ENCODE peak calls at places on chromosome 22, in five cellular contexts. Q is A549, Y is K562, G is endothelial cell of umbilical vein, V is HepG2. C is an unnamed sample.

GRCh38 chr22:48635825-48636224 is 1191.8 kb downstream of the BRD1 start:
- DNase-seq in Q (no peak), Y (no peak), G (no peak), V (no peak), C (peak)

GRCh38 chr22:48919851-48920589 is 907.7 kb downstream of the BRD1 start:
- DNase-seq in Q (no peak), Y (no peak), G (no peak), V (no peak), C (no peak)

GRCh38 chr22:33873186-33873585 is 47.1 kb downstream of the LARGE1 start:
- DNase-seq in Q (no peak), Y (no peak), G (no peak), V (no peak), C (no peak)

GRCh38 chr22:48892571-48893287 is 934.9 kb downstream of the BRD1 start:
- DNase-seq in Q (no peak), Y (no peak), G (no peak), V (no peak), C (no peak)

GRCh38 chr22:30017375-30017774 is 62.9 kb upstream of the HORMAD2 start:
- DNase-seq in Q (no peak), Y (no peak), G (peak), V (no peak), C (no peak)

GRCh38 chr22:46165975-46166374 is 15.6 kb downstream of the PPARA start:
- DNase-seq in Q (no peak), Y (no peak), G (no peak), V (no peak), C (peak)

GRCh38 chr22:35777335-35777975 is 59.8 kb downstream of the APOL5 start:
- DNase-seq in Q (no peak), Y (no peak), G (peak), V (no peak), C (no peak)

GRCh38 chr22:46515208-46516111 is 22.0 kb downstream of the CELSR1 start:
- DNase-seq in Q (no peak), Y (no peak), G (no peak), V (no peak), C (no peak)

GRCh38 chr22:20316217-20316843 is 3.5 kb downstream of the DGCR6L start:
- DNase-seq in Q (no peak), Y (peak), G (no peak), V (no peak), C (no peak)

GRCh38 chr22:45997077-45997774 is 20.3 kb upstream of the WNT7B start:
- DNase-seq in Q (no peak), Y (no peak), G (peak), V (no peak), C (peak)

GRCh38 chr22:46145361-46145851 is 4.9 kb upstream of the PPARA start:
- DNase-seq in Q (no peak), Y (no peak), G (no peak), V (no peak), C (no peak)

GRCh38 chr22:50672471-50673230 is at the start of gene SHANK3:
- DNase-seq in Q (no peak), Y (peak), G (peak), V (no peak), C (no peak)

GRCh38 chr22:27317961-27318360 is 483.6 kb downstream of the MN1 start:
- DNase-seq in Q (no peak), Y (no peak), G (no peak), V (no peak), C (peak)

GRCh38 chr22:30538280-30538679 is 8.3 kb downstream of the SEC14L6 start:
- DNase-seq in Q (no peak), Y (no peak), G (no peak), V (no peak), C (no peak)

GRCh38 chr22:50523806-50524663 is 1.4 kb downstream of the SCO2 start:
- DNase-seq in Q (no peak), Y (no peak), G (no peak), V (no peak), C (no peak)

GRCh38 chr22:46971141-46971775 is 208.8 kb downstream of the TBC1D22A start:
- DNase-seq in Q (no peak), Y (no peak), G (peak), V (no peak), C (no peak)

GRCh38 chr22:43304831-43305230 is 38.3 kb downstream of the SCUBE1 start:
- DNase-seq in Q (no peak), Y (no peak), G (no peak), V (no peak), C (no peak)

GRCh38 chr22:43303166-43303565 is 40.0 kb downstream of the SCUBE1 start:
- DNase-seq in Q (no peak), Y (no peak), G (no peak), V (no peak), C (no peak)

GRCh38 chr22:43302462-43303109 is 40.6 kb downstream of the SCUBE1 start:
- DNase-seq in Q (no peak), Y (no peak), G (no peak), V (no peak), C (no peak)

GRCh38 chr22:43301866-43302265 is 41.3 kb downstream of the SCUBE1 start:
- DNase-seq in Q (no peak), Y (no peak), G (no peak), V (no peak), C (no peak)

DNA sequence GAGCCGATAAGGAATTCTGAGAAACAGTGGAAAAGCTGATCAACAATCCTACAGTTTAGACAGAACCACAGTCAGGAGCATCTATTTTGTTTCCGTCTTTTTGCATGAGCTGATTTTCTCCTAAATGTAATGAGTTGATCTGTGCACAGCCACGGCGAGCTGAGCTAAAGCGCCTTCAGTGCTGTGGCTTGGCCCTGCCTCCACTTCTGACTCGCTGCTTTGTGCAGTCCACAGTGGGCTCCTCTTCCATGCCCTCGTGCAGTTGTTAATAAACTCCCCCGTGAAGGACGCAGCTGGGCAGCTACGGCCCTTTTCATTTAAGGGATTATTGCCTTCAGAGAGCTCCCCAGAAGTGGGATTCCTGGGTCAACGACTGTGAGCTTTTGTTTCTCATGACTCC is 39.4 kb downstream of the SCUBE1 start:
- DNase-seq in Q (no peak), Y (no peak), G (no peak), V (no peak), C (no peak)
- H3K4me3 ChIP-seq in Q (no peak), Y (no peak), G (no peak), V (no peak), C (no peak)

GRCh38 chr22:24925586-24926427 is 20.7 kb downstream of the LHFPL7 start:
- DNase-seq in Q (no peak), Y (no peak), G (peak), V (no peak), C (no peak)
- TF ChIP-seq MYC in Q (no peak), Y (no peak), G (no peak), V (no peak), C (no peak)

GRCh38 chr22:32044477-32044876 is 1.4 kb downstream of the SLC5A1 start:
- DNase-seq in Q (no peak), Y (no peak), G (no peak), V (no peak), C (no peak)

GRCh38 chr22:32043391-32043790 is 330 bp downstream of the SLC5A1 start:
- DNase-seq in Q (no peak), Y (no peak), G (no peak), V (no peak), C (no peak)

GRCh38 chr22:32040324-32040904 is 2.6 kb upstream of the SLC5A1 start:
- DNase-seq in Q (no peak), Y (no peak), G (no peak), V (no peak), C (no peak)

GRCh38 chr22:32044913-32045312 is 1.9 kb downstream of the SLC5A1 start:
- DNase-seq in Q (no peak), Y (no peak), G (no peak), V (no peak), C (no peak)

DNA sequence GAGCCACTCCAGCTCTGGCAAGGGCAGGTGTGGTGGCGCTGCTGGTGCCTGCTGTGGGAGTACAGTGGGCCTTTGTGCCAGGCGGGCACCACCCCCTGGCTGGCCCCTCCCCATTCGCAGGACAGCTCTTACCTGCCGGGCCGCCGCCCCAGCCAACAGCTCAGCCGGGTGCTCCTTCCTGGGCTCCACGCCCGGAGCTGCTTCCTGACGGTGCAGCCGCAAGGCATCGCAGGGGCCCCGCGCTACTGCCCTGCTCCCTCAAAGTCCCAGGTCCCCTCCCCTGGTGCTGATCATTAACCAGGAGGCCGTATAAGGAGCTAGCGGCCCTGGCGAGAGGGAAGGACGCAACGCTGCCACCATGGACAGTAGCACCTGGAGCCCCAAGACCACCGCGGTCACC is at the start of gene SLC5A1:
- DNase-seq in Q (no peak), Y (no peak), G (no peak), V (no peak), C (no peak)
- TF ChIP-seq MAX in Q (no peak), Y (no peak), G (no peak), V (no peak), C (no peak)

DNA sequence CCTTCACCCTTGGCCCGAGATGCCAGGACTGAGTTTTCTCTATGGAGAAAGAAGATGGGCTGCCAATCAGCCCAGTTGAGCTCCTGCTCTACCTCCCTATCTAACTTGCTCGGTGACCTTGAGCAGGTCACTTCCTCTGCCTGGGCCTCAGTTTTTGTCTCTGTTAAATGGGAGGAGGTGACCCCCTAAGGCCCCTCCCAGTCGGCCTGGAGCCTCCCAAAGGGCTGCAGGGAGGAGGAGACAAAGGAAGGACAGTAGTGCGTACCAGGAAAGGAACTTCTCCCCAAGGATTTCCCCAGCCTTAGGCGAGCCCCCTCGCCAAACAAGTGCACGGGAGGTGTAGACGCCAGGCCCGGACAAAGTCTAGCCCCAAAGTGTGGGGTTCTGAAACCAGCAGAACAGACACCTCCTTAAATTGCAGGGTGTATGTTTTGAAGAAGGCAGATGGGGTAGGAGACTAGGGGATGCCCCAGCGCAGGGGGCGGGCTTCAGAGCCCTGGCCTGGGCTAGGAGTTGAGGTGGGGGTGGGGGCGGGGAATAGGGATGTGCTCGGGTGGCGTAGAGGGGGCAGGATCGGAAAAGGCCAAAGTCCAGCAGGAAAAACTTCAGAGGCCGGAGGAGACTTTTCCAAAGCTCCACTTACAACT is 1.0 kb downstream of the CBX7 start:
- DNase-seq in Q (no peak), Y (no peak), G (no peak), V (no peak), C (no peak)
- H3K4me3 ChIP-seq in Q (peak), Y (peak), G (no peak), V (peak), C (no peak)

C was measured in NB4.